ENCODE peak calls at places on chromosomes 7 and 10, in six cellular contexts. C, A, W, V, L and I are unnamed samples.

GRCh38 chr10:113680172-113681111 is 730 bp downstream of the CASP7 start:
- DNase-seq in L (peak), V (peak), A (peak), W (peak), C (peak), I (peak)

GRCh38 chr10:660980-661890 is 28.2 kb downstream of the DIP2C start:
- DNase-seq in L (no peak), A (no peak), C (no peak), V (peak), W (no peak), I (no peak)

GRCh38 chr7:88233828-88234227 is 14.0 kb upstream of the SRI start:
- DNase-seq in W (no peak), C (peak), A (no peak), L (no peak), V (no peak), I (no peak)

GRCh38 chr10:113049881-113050280 is 99.8 kb downstream of the TCF7L2 start:
- DNase-seq in A (no peak), V (no peak), W (no peak), L (no peak), C (no peak), I (no peak)

GRCh38 chr10:66882271-66882670 is 43.6 kb upstream of the LRRTM3 start:
- DNase-seq in L (no peak), A (no peak), V (no peak), C (no peak), W (no peak), I (no peak)

GRCh38 chr10:131031346-131031745 is 280.2 kb downstream of the TCERG1L start:
- DNase-seq in V (peak), C (no peak), W (no peak), A (no peak), L (no peak), I (no peak)

GRCh38 chr10:24207781-24208611 is 942 bp upstream of the KIAA1217 start:
- DNase-seq in L (no peak), C (peak), V (no peak), W (no peak), A (no peak), I (no peak)

GRCh38 chr7:30231271-30231670 is 53.1 kb upstream of the ZNRF2 start:
- DNase-seq in A (no peak), V (no peak), L (no peak), C (peak), W (no peak), I (no peak)

GRCh38 chr7:67857698-67858097 is 861.1 kb downstream of the TYW1 start:
- DNase-seq in W (no peak), L (no peak), V (no peak), A (no peak), C (no peak), I (no peak)

GRCh38 chr10:119283818-119284217 is 76.4 kb downstream of the GRK5 start:
- DNase-seq in L (no peak), A (no peak), W (no peak), V (peak), C (no peak), I (no peak)